ENCODE peak calls at places on chromosomes 16 and 17, in ten cellular contexts. One of them, this sample, is unnamed.

GRCh38 chr16:11133344-11133921 is 122.6 kb downstream of the SOCS1 start:
- DNase-seq in endothelial cell of umbilical vein: peak; percentile 83
- DNase-seq in H1: no peak
- DNase-seq in prostate gland: peak; percentile 79
- DNase-seq in stomach: peak; percentile 94
- DNase-seq in Panc1: peak; percentile 83
- DNase-seq in GM23338: no peak
- DNase-seq in breast epithelium: peak; percentile 69
- DNase-seq in spleen: no peak
- DNase-seq in K562: peak; percentile 90
- DNase-seq in this sample: no peak

GRCh38 chr17:39632153-39632941 is 4.6 kb upstream of the STARD3 start:
- DNase-seq in GM23338: no peak
- DNase-seq in K562: no peak
- DNase-seq in Panc1: no peak
- DNase-seq in breast epithelium: no peak
- DNase-seq in prostate gland: peak; percentile 88
- DNase-seq in stomach: peak; percentile 60
- DNase-seq in endothelial cell of umbilical vein: no peak
- DNase-seq in H1: no peak
- DNase-seq in spleen: no peak
- DNase-seq in this sample: no peak

GRCh38 chr16:29900888-29901606 is 759 bp downstream of the ASPHD1 start:
- DNase-seq in H1: no peak
- DNase-seq in endothelial cell of umbilical vein: no peak
- DNase-seq in stomach: peak; percentile 25
- DNase-seq in K562: no peak
- DNase-seq in spleen: no peak
- DNase-seq in breast epithelium: no peak
- DNase-seq in Panc1: no peak
- DNase-seq in prostate gland: no peak
- DNase-seq in GM23338: peak; percentile 41
- DNase-seq in this sample: no peak

GRCh38 chr16:20327444-20328041 is at the start of gene GP2:
- DNase-seq in spleen: no peak
- DNase-seq in endothelial cell of umbilical vein: no peak
- DNase-seq in breast epithelium: no peak
- DNase-seq in H1: no peak
- DNase-seq in prostate gland: peak; percentile 22
- DNase-seq in Panc1: no peak
- DNase-seq in K562: peak; percentile 4
- DNase-seq in stomach: peak; percentile 50
- DNase-seq in GM23338: peak; percentile 48
- DNase-seq in this sample: no peak

GRCh38 chr16:67246945-67247697 is at the start of gene FHOD1:
- DNase-seq in stomach: peak; percentile 99
- DNase-seq in spleen: peak; percentile 99
- DNase-seq in prostate gland: peak; percentile 97
- DNase-seq in H1: peak; percentile 84
- DNase-seq in breast epithelium: peak; percentile 99
- DNase-seq in Panc1: no peak
- DNase-seq in K562: peak; percentile 98
- DNase-seq in endothelial cell of umbilical vein: peak; percentile 98
- DNase-seq in GM23338: peak; percentile 98
- DNase-seq in this sample: peak; percentile 99

GRCh38 chr16:75801307-75801706 is 75.0 kb upstream of the CPHXL start:
- DNase-seq in H1: no peak
- DNase-seq in prostate gland: no peak
- DNase-seq in Panc1: no peak
- DNase-seq in breast epithelium: no peak
- DNase-seq in spleen: no peak
- DNase-seq in endothelial cell of umbilical vein: no peak
- DNase-seq in stomach: no peak
- DNase-seq in K562: no peak
- DNase-seq in GM23338: peak; percentile 9
- DNase-seq in this sample: no peak

GRCh38 chr17:78120971-78121800 is 7.4 kb downstream of the TMC6 start:
- DNase-seq in GM23338: no peak
- DNase-seq in endothelial cell of umbilical vein: no peak
- DNase-seq in prostate gland: no peak
- DNase-seq in Panc1: no peak
- DNase-seq in stomach: no peak
- DNase-seq in K562: no peak
- DNase-seq in H1: no peak
- DNase-seq in breast epithelium: no peak
- DNase-seq in spleen: peak; percentile 89
- DNase-seq in this sample: no peak

GRCh38 chr17:66310528-66311148 is 8.2 kb downstream of the PRKCA start:
- DNase-seq in Panc1: no peak
- DNase-seq in H1: no peak
- DNase-seq in stomach: no peak
- DNase-seq in K562: peak; percentile 50
- DNase-seq in GM23338: peak; percentile 79
- DNase-seq in endothelial cell of umbilical vein: no peak
- DNase-seq in spleen: no peak
- DNase-seq in breast epithelium: no peak
- DNase-seq in prostate gland: no peak
- DNase-seq in this sample: no peak

GRCh38 chr16:3118846-3119245 is 6.5 kb downstream of the ZNF205 start:
- DNase-seq in spleen: no peak
- DNase-seq in breast epithelium: no peak
- DNase-seq in GM23338: no peak
- DNase-seq in stomach: no peak
- DNase-seq in prostate gland: no peak
- DNase-seq in Panc1: no peak
- DNase-seq in H1: no peak
- DNase-seq in endothelial cell of umbilical vein: no peak
- DNase-seq in K562: no peak
- DNase-seq in this sample: no peak
- H3K36me3 ChIP-seq in spleen: peaks cover 58% of the 10 kb centered on the region
- H3K36me3 ChIP-seq in breast epithelium: no peaks in the 10 kb centered on the region
- H3K36me3 ChIP-seq in GM23338: peaks cover 9% of the 10 kb centered on the region
- H3K36me3 ChIP-seq in stomach: peaks cover 67% of the 10 kb centered on the region
- H3K36me3 ChIP-seq in prostate gland: peaks cover 6% of the 10 kb centered on the region
- H3K36me3 ChIP-seq in Panc1: no peaks in the 10 kb centered on the region
- H3K36me3 ChIP-seq in H1: peaks cover 27% of the 10 kb centered on the region
- H3K36me3 ChIP-seq in endothelial cell of umbilical vein: peaks cover 28% of the 10 kb centered on the region
- H3K36me3 ChIP-seq in K562: peaks cover 21% of the 10 kb centered on the region
- H3K36me3 ChIP-seq in this sample: peaks cover 11% of the 10 kb centered on the region

GRCh38 chr17:47821031-47821423 is 567 bp downstream of the OSBPL7 start:
- DNase-seq in stomach: no peak
- DNase-seq in endothelial cell of umbilical vein: no peak
- DNase-seq in H1: no peak
- DNase-seq in spleen: no peak
- DNase-seq in K562: no peak
- DNase-seq in prostate gland: no peak
- DNase-seq in GM23338: no peak
- DNase-seq in Panc1: no peak
- DNase-seq in breast epithelium: no peak
- DNase-seq in this sample: no peak

GRCh38 chr17:47820023-47820789 is 1.4 kb downstream of the OSBPL7 start:
- DNase-seq in H1: no peak
- DNase-seq in spleen: no peak
- DNase-seq in stomach: peak; percentile 81
- DNase-seq in Panc1: no peak
- DNase-seq in endothelial cell of umbilical vein: no peak
- DNase-seq in GM23338: no peak
- DNase-seq in K562: peak; percentile 69
- DNase-seq in breast epithelium: no peak
- DNase-seq in prostate gland: no peak
- DNase-seq in this sample: no peak

GRCh38 chr17:47823519-47823918 is 1.9 kb upstream of the OSBPL7 start:
- DNase-seq in H1: no peak
- DNase-seq in spleen: no peak
- DNase-seq in stomach: no peak
- DNase-seq in Panc1: no peak
- DNase-seq in K562: no peak
- DNase-seq in GM23338: no peak
- DNase-seq in endothelial cell of umbilical vein: no peak
- DNase-seq in breast epithelium: no peak
- DNase-seq in prostate gland: no peak
- DNase-seq in this sample: no peak

GRCh38 chr17:47822785-47823184 is 1.2 kb upstream of the OSBPL7 start:
- DNase-seq in prostate gland: no peak
- DNase-seq in Panc1: no peak
- DNase-seq in stomach: no peak
- DNase-seq in endothelial cell of umbilical vein: no peak
- DNase-seq in spleen: no peak
- DNase-seq in K562: no peak
- DNase-seq in H1: no peak
- DNase-seq in breast epithelium: no peak
- DNase-seq in GM23338: no peak
- DNase-seq in this sample: no peak

DNA sequence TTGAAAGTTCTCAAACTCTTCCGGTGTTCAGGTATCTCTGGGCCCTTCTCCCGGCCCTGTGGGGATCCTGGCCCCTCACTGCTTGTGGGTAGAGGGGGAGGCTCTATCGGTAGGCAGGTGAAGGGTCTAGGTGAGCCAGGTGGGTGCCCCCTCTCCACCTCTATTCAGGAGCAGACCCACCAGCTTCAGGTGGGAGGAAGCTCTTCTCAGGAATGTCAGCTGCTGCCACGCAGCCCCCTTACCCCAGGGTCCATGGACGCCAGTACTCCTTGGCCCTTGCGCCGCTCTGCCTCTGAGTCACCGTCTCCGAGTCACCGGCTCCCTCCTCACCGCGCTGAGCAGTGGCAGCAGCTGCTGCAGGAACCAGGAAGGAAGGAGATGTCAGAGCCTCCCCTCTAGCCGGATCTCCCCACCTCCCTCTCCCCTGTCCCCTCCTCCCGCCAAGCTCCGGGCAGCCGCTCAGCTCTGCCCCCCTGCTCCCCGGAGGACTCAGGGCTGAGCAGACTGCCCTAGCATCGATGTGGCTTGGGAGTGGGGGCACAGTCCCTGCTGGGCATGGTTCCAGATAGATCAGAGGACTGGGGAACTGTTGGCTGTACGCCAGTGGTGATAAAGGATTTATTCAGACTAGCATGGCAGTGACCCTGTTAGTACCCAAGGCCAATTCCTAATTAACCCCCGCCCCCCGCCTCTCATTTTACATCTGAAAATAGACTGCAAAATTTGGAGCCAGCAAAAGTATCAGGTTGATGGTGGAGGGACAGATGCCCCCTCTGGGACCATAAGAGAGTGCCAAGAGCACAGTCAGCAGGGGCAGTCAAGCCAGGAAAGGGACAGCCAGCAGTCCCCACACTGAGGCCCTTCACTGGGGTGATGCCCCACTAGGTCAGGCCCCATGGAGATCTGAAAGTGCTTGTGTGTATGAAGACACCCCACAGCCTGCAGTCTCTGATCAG is at the start of gene OSBPL7:
- DNase-seq in K562: peak; percentile 90
- DNase-seq in spleen: peak; percentile 94
- DNase-seq in breast epithelium: peak; percentile 74
- DNase-seq in H1: peak; percentile 60
- DNase-seq in Panc1: no peak
- DNase-seq in GM23338: peak; percentile 83
- DNase-seq in stomach: peak; percentile 81
- DNase-seq in endothelial cell of umbilical vein: peak; percentile 94
- DNase-seq in prostate gland: peak; percentile 61
- DNase-seq in this sample: no peak
- TF ChIP-seq POLR2AphosphoS5 in K562: peak; percentile 76
- TF ChIP-seq POLR2AphosphoS5 in spleen: peak; percentile 89
- TF ChIP-seq POLR2AphosphoS5 in breast epithelium: no peak
- TF ChIP-seq POLR2AphosphoS5 in H1: no peak
- TF ChIP-seq POLR2AphosphoS5 in Panc1: no peak
- TF ChIP-seq POLR2AphosphoS5 in GM23338: peak; percentile 53
- TF ChIP-seq POLR2AphosphoS5 in stomach: peak; percentile 95
- TF ChIP-seq POLR2AphosphoS5 in endothelial cell of umbilical vein: peak; percentile 93
- TF ChIP-seq POLR2AphosphoS5 in prostate gland: peak; percentile 73
- TF ChIP-seq POLR2AphosphoS5 in this sample: peak; percentile 58

GRCh38 chr16:86681440-86681838 is 103.1 kb downstream of the FOXL1 start:
- DNase-seq in K562: peak; percentile 7
- DNase-seq in breast epithelium: no peak
- DNase-seq in GM23338: no peak
- DNase-seq in H1: no peak
- DNase-seq in spleen: no peak
- DNase-seq in endothelial cell of umbilical vein: peak; percentile 55
- DNase-seq in prostate gland: no peak
- DNase-seq in Panc1: no peak
- DNase-seq in stomach: no peak
- DNase-seq in this sample: no peak

GRCh38 chr16:86683441-86684194 is 105.3 kb downstream of the FOXL1 start:
- DNase-seq in GM23338: no peak
- DNase-seq in H1: no peak
- DNase-seq in spleen: no peak
- DNase-seq in K562: no peak
- DNase-seq in prostate gland: no peak
- DNase-seq in stomach: no peak
- DNase-seq in endothelial cell of umbilical vein: no peak
- DNase-seq in breast epithelium: no peak
- DNase-seq in Panc1: no peak
- DNase-seq in this sample: no peak

GRCh38 chr16:86680661-86681439 is 102.5 kb downstream of the FOXL1 start:
- DNase-seq in endothelial cell of umbilical vein: peak; percentile 75
- DNase-seq in K562: no peak
- DNase-seq in stomach: no peak
- DNase-seq in H1: no peak
- DNase-seq in GM23338: no peak
- DNase-seq in spleen: no peak
- DNase-seq in Panc1: no peak
- DNase-seq in prostate gland: no peak
- DNase-seq in breast epithelium: no peak
- DNase-seq in this sample: no peak

GRCh38 chr16:86682219-86682904 is 104.0 kb downstream of the FOXL1 start:
- DNase-seq in prostate gland: no peak
- DNase-seq in H1: no peak
- DNase-seq in breast epithelium: no peak
- DNase-seq in endothelial cell of umbilical vein: no peak
- DNase-seq in Panc1: no peak
- DNase-seq in stomach: no peak
- DNase-seq in K562: no peak
- DNase-seq in spleen: no peak
- DNase-seq in GM23338: no peak
- DNase-seq in this sample: no peak

DNA sequence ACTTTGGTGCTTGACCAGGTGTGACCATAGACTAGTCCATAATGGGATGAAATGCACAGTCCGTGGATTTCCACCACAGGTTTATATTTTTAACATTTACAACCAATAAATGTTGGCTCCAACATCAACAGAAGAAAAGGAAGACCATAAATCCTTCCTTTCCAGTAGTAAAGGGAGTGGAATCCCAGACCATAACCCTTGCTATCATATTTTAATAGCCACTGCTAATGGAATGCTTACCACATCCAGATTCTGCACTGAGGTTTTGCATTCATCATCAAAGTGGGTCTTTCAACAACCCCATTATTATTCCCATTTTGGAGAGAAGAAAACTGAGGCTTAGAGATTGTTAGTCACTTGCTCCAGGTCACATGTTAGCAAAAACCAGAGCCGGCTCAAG is 106.7 kb downstream of the FOXL1 start:
- DNase-seq in Panc1: no peak
- DNase-seq in stomach: no peak
- DNase-seq in breast epithelium: no peak
- DNase-seq in H1: no peak
- DNase-seq in spleen: no peak
- DNase-seq in K562: no peak
- DNase-seq in GM23338: no peak
- DNase-seq in endothelial cell of umbilical vein: no peak
- DNase-seq in prostate gland: no peak
- DNase-seq in this sample: no peak
- H3K36me3 ChIP-seq in Panc1: no peaks in the 10 kb centered on the region
- H3K36me3 ChIP-seq in stomach: no peaks in the 10 kb centered on the region
- H3K36me3 ChIP-seq in breast epithelium: no peaks in the 10 kb centered on the region
- H3K36me3 ChIP-seq in H1: no peaks in the 10 kb centered on the region
- H3K36me3 ChIP-seq in spleen: no peaks in the 10 kb centered on the region
- H3K36me3 ChIP-seq in K562: no peaks in the 10 kb centered on the region
- H3K36me3 ChIP-seq in GM23338: no peaks in the 10 kb centered on the region
- H3K36me3 ChIP-seq in endothelial cell of umbilical vein: no peaks in the 10 kb centered on the region
- H3K36me3 ChIP-seq in prostate gland: no peaks in the 10 kb centered on the region
- H3K36me3 ChIP-seq in this sample: no peaks in the 10 kb centered on the region

DNA sequence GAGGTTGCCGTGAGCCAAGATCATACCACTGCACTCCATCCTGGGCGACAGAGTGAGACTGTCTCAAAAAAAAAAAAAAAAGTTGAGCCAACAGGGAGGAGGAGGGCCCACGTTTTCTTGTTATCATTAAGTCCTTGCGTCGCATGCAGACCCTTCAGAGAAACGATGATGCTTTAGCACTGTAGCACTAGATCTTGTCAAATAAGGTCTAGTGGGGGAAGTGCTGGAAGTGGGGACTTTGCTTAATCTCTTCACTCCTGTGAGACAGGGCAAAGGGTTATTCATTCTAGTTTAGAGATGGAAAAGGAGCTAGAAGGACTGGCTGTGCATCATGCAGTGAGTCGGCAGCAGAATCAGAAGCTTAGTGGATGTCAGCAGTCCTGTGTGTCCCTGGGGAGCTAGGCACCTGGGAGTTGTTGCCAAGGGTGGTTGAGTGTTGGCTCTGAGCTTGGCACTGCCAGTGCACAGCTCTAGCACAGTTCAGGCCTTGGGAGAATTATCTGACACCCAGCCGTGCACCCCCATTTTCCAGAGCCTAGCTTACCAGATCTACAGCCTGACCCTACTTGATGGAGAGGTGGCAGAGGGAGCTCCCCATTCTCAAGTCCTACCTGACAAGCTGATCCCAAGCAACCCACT is 33.4 kb upstream of the TBX2 start:
- DNase-seq in breast epithelium: no peak
- DNase-seq in spleen: peak; percentile 25
- DNase-seq in GM23338: no peak
- DNase-seq in K562: no peak
- DNase-seq in stomach: no peak
- DNase-seq in H1: no peak
- DNase-seq in endothelial cell of umbilical vein: no peak
- DNase-seq in prostate gland: no peak
- DNase-seq in Panc1: no peak
- DNase-seq in this sample: no peak
- TF ChIP-seq POLR2AphosphoS5 in breast epithelium: no peak
- TF ChIP-seq POLR2AphosphoS5 in spleen: no peak
- TF ChIP-seq POLR2AphosphoS5 in GM23338: no peak
- TF ChIP-seq POLR2AphosphoS5 in K562: no peak
- TF ChIP-seq POLR2AphosphoS5 in stomach: no peak
- TF ChIP-seq POLR2AphosphoS5 in H1: no peak
- TF ChIP-seq POLR2AphosphoS5 in endothelial cell of umbilical vein: no peak
- TF ChIP-seq POLR2AphosphoS5 in prostate gland: no peak
- TF ChIP-seq POLR2AphosphoS5 in Panc1: no peak
- TF ChIP-seq POLR2AphosphoS5 in this sample: no peak

This sample was measured in esophagus muscularis mucosa.